ENCODE peak calls at places on chromosomes 13 and 19, in nine cellular contexts. D is stimulated activated CD4-positive, alpha-beta T cell treated with anti-CD3 and anti-CD28 coated beads, Interleukin-4, amount 100 ng/mL, for 1 hour; W is activated naive CD8-positive, alpha-beta T cell treated with anti-CD3 and anti-CD28 coated beads for 36 hours; O is substantia nigra; M is LHCN-M2; B is mucosa of gallbladder; G is mucosa of descending colon; V is tibial nerve; Q is glutamatergic neuron. N is an unnamed sample.

GRCh38 chr19:8938576-8938975 is 71.6 kb downstream of the MUC16 start:
- DNase-seq in V (no peak), W (no peak), M (no peak), Q (no peak), B (no peak), O (no peak), G (no peak), D (no peak), N (no peak)

GRCh38 chr19:32227561-32228165 is 117.7 kb upstream of the ZNF507 start:
- DNase-seq in M (no peak), O (no peak), B (no peak), Q (no peak), W (no peak), G (no peak), V (no peak), D (no peak), N (no peak)

GRCh38 chr13:107832521-107833095 is 382.7 kb downstream of the LIG4 start:
- DNase-seq in O (no peak), G (no peak), W (no peak), V (no peak), Q (no peak), D (no peak), B (no peak), M (no peak), N (no peak)

GRCh38 chr13:45310341-45311138 is 30.4 kb downstream of the TPT1 start:
- DNase-seq in B (no peak), D (no peak), G (no peak), O (no peak), V (no peak), M (no peak), Q (no peak), W (no peak), N (no peak)

GRCh38 chr19:9848060-9848459 is 12.9 kb downstream of the PIN1 start:
- DNase-seq in B (no peak), V (no peak), M (no peak), W (no peak), O (no peak), Q (peak), D (peak), G (no peak), N (peak)

GRCh38 chr13:51614350-51614786 is 30.1 kb downstream of the WDFY2 start:
- DNase-seq in M (peak), B (no peak), Q (peak), G (no peak), V (no peak), D (peak), O (no peak), W (peak), N (peak)

GRCh38 chr13:93843082-93843481 is 616.5 kb downstream of the GPC6 start:
- DNase-seq in M (no peak), D (no peak), B (no peak), W (no peak), V (no peak), G (no peak), O (no peak), Q (no peak), N (no peak)

GRCh38 chr13:73162912-73163911 is 104.4 kb downstream of the KLF5 start:
- DNase-seq in W (no peak), B (no peak), Q (no peak), M (peak), G (no peak), D (no peak), O (no peak), V (no peak), N (no peak)

GRCh38 chr13:34993470-34993869 is 51.4 kb downstream of the NBEA start:
- DNase-seq in M (no peak), G (no peak), V (no peak), B (no peak), W (no peak), O (no peak), D (no peak), Q (no peak), N (no peak)

GRCh38 chr19:5993516-5994406 is 15.8 kb upstream of the RANBP3 start:
- DNase-seq in W (no peak), M (no peak), Q (peak), O (no peak), D (no peak), V (no peak), B (no peak), G (no peak), N (no peak)

GRCh38 chr19:1082165-1082927 is 12.8 kb downstream of the POLR2E start:
- DNase-seq in O (no peak), G (peak), B (peak), M (no peak), D (peak), V (no peak), Q (peak), W (peak), N (peak)

GRCh38 chr19:32824136-32824835 is 45.3 kb downstream of the SLC7A9 start:
- DNase-seq in D (no peak), V (no peak), W (no peak), O (no peak), M (no peak), B (no peak), Q (no peak), G (no peak), N (no peak)

GRCh38 chr19:14440049-14440448 is 6.9 kb downstream of the PKN1 start:
- DNase-seq in D (peak), G (peak), B (peak), M (no peak), W (peak), Q (no peak), V (peak), O (peak), N (peak)

GRCh38 chr19:17098326-17098725 is 22.7 kb downstream of the MYO9B start:
- DNase-seq in O (no peak), V (no peak), G (no peak), Q (no peak), W (no peak), M (no peak), D (no peak), B (no peak), N (no peak)

GRCh38 chr13:39451301-39451700 is 151.7 kb downstream of the LHFPL6 start:
- DNase-seq in M (peak), D (no peak), W (no peak), V (peak), O (no peak), B (peak), G (no peak), Q (no peak), N (no peak)

GRCh38 chr13:89969996-89970709 is 1377.3 kb upstream of the MIR17HG start:
- DNase-seq in W (no peak), M (peak), Q (no peak), V (no peak), D (no peak), B (no peak), G (no peak), O (no peak), N (no peak)

GRCh38 chr13:73136776-73137175 is 78.0 kb downstream of the KLF5 start:
- DNase-seq in M (no peak), B (no peak), G (no peak), W (no peak), D (no peak), V (no peak), O (no peak), Q (no peak), N (no peak)

GRCh38 chr19:39406656-39407393 is at the start of gene ZFP36:
- DNase-seq in G (peak), V (peak), O (peak), W (peak), M (peak), Q (peak), B (peak), D (peak), N (peak)

GRCh38 chr13:90792335-90792734 is 555.2 kb upstream of the MIR17HG start:
- DNase-seq in W (no peak), Q (no peak), O (no peak), V (no peak), G (no peak), B (no peak), D (no peak), M (peak), N (no peak)

GRCh38 chr19:55640577-55641375 is at the start of gene ZNF580:
- DNase-seq in V (peak), Q (peak), M (peak), O (peak), B (peak), W (peak), G (peak), D (peak), N (peak)

GRCh38 chr19:28316464-28316863 is 896.5 kb downstream of the UQCRFS1 start:
- DNase-seq in M (no peak), O (no peak), V (no peak), D (no peak), B (no peak), Q (no peak), G (no peak), W (no peak), N (no peak)

GRCh38 chr13:41956272-41956671 is 4.6 kb downstream of the VWA8 start:
- DNase-seq in Q (no peak), V (no peak), G (no peak), M (no peak), D (no peak), O (no peak), W (no peak), B (no peak), N (no peak)

GRCh38 chr13:41588899-41589298 is 131.5 kb downstream of the RGCC start:
- DNase-seq in M (peak), Q (no peak), B (no peak), O (no peak), G (no peak), W (no peak), D (peak), V (no peak), N (no peak)

GRCh38 chr13:77510156-77510555 is 25.4 kb upstream of the SCEL start:
- DNase-seq in Q (no peak), V (no peak), O (no peak), G (no peak), D (no peak), M (no peak), W (no peak), B (no peak), N (no peak)

GRCh38 chr19:17455711-17456123 is 5.0 kb downstream of the NXNL1 start:
- DNase-seq in B (no peak), V (no peak), G (no peak), Q (no peak), D (no peak), W (no peak), O (no peak), M (no peak), N (peak)

GRCh38 chr13:80201686-80202085 is 139.2 kb downstream of the SPRY2 start:
- DNase-seq in G (no peak), V (no peak), D (no peak), B (no peak), M (no peak), W (no peak), Q (no peak), O (no peak), N (no peak)

GRCh38 chr13:106513608-106514007 is 21.9 kb downstream of the EFNB2 start:
- DNase-seq in V (no peak), Q (no peak), W (no peak), M (no peak), D (no peak), G (no peak), B (no peak), O (no peak), N (no peak)

GRCh38 chr13:29713841-29714240 is 118.4 kb upstream of the SLC7A1 start:
- DNase-seq in M (peak), G (no peak), D (no peak), B (no peak), O (no peak), Q (no peak), W (no peak), V (no peak), N (no peak)

GRCh38 chr19:35037716-35038622 is 3.6 kb upstream of the HPN start:
- DNase-seq in G (no peak), V (no peak), B (no peak), M (no peak), O (no peak), D (no peak), W (no peak), Q (no peak), N (no peak)

GRCh38 chr19:10116085-10116865 is 3.4 kb downstream of the EIF3G start:
- DNase-seq in B (no peak), D (no peak), Q (no peak), V (no peak), M (no peak), W (no peak), G (no peak), O (no peak), N (no peak)

GRCh38 chr19:23698711-23699520 is 11.9 kb upstream of the ZNF675 start:
- DNase-seq in O (no peak), D (no peak), B (no peak), M (peak), W (no peak), V (no peak), Q (no peak), G (no peak), N (no peak)

GRCh38 chr19:15629003-15629880 is 11.5 kb upstream of the CYP4F3 start:
- DNase-seq in M (peak), G (peak), W (peak), Q (peak), B (peak), D (peak), V (peak), O (peak), N (no peak)

GRCh38 chr19:10043286-10043927 is 30.1 kb downstream of the RDH8 start:
- DNase-seq in V (no peak), B (no peak), O (no peak), W (no peak), D (no peak), M (peak), Q (no peak), G (no peak), N (no peak)

GRCh38 chr19:9768175-9769112 is at the start of gene ZNF846:
- DNase-seq in G (peak), M (peak), Q (peak), W (peak), V (peak), D (peak), B (peak), O (peak), N (peak)

GRCh38 chr19:38958301-38958700 is 17.2 kb downstream of the FBXO17 start:
- DNase-seq in M (no peak), O (no peak), Q (no peak), W (no peak), D (no peak), B (no peak), V (no peak), G (no peak), N (no peak)